ENCODE peak calls at places on chromosome 12, in nine cellular contexts. M is stimulated activated CD4-positive, alpha-beta T cell treated with anti-CD3 and anti-CD28 coated beads, Interleukin-15, amount 100 ng/mL, for 1 hour; T is lower leg skin; I is WTC11; V is fibroblast of mammary gland; Z is left ventricle myocardium superior; N is CD4-positive, alpha-beta T cell; E is RPMI7951; G is NCI-H1694 treated with DMSO at 0.1 percent for 48 hours. C is an unnamed sample.

GRCh38 chr12:95303476-95303875 is 85.9 kb downstream of the VEZT start:
- DNase-seq in M (no peak), T (no peak), I (no peak), V (peak), Z (no peak), N (no peak), E (no peak), G (no peak), C (no peak)

GRCh38 chr12:93111791-93112208 is 182.7 kb upstream of the EEA1 start:
- DNase-seq in M (no peak), T (no peak), I (no peak), V (no peak), Z (no peak), N (no peak), E (no peak), G (no peak), C (no peak)

GRCh38 chr12:86683568-86683991 is 427.4 kb upstream of the MGAT4C start:
- DNase-seq in M (no peak), T (no peak), I (no peak), V (peak), Z (no peak), N (no peak), E (peak), G (no peak), C (no peak)

GRCh38 chr12:15220961-15221885 is at the start of gene RERG:
- DNase-seq in M (peak), T (peak), I (peak), V (peak), Z (peak), N (peak), E (peak), G (peak), C (peak)

GRCh38 chr12:132376464-132376830 is 47.1 kb upstream of the GALNT9 start:
- DNase-seq in M (no peak), T (no peak), I (no peak), V (no peak), Z (no peak), N (no peak), E (no peak), G (no peak), C (peak)

GRCh38 chr12:28937196-28937595 is 211.9 kb upstream of the FAR2 start:
- DNase-seq in M (no peak), T (no peak), I (no peak), V (peak), Z (no peak), N (no peak), E (no peak), G (no peak), C (no peak)

GRCh38 chr12:93156091-93156490 is 221.6 kb upstream of the NUDT4 start:
- DNase-seq in M (no peak), T (no peak), I (no peak), V (no peak), Z (no peak), N (no peak), E (no peak), G (peak), C (no peak)

GRCh38 chr12:108633534-108634224 is at the start of gene SELPLG:
- DNase-seq in M (peak), T (peak), I (no peak), V (no peak), Z (peak), N (peak), E (no peak), G (no peak), C (peak)

GRCh38 chr12:109890620-109891019 is 9.5 kb upstream of the TCHP start:
- DNase-seq in M (no peak), T (no peak), I (no peak), V (no peak), Z (no peak), N (no peak), E (no peak), G (no peak), C (no peak)

GRCh38 chr12:57031228-57031670 is 14.9 kb upstream of the TAC3 start:
- DNase-seq in M (no peak), T (no peak), I (no peak), V (no peak), Z (no peak), N (no peak), E (no peak), G (peak), C (no peak)

GRCh38 chr12:120466560-120467315 is 2.8 kb downstream of the SRSF9 start:
- DNase-seq in M (peak), T (no peak), I (peak), V (peak), Z (peak), N (peak), E (peak), G (peak), C (no peak)

GRCh38 chr12:26317942-26318565 is 122.7 kb downstream of the SSPN start:
- DNase-seq in M (no peak), T (no peak), I (no peak), V (peak), Z (no peak), N (no peak), E (peak), G (no peak), C (no peak)

GRCh38 chr12:51926064-51926632 is 18.8 kb downstream of the ACVRL1 start:
- DNase-seq in M (no peak), T (peak), I (no peak), V (no peak), Z (no peak), N (no peak), E (no peak), G (no peak), C (no peak)

GRCh38 chr12:131208425-131208824 is 254.7 kb downstream of the ADGRD1 start:
- DNase-seq in M (no peak), T (peak), I (no peak), V (no peak), Z (no peak), N (no peak), E (no peak), G (no peak), C (peak)

GRCh38 chr12:55705802-55706402 is 1.8 kb downstream of the ITGA7 start:
- DNase-seq in M (no peak), T (no peak), I (peak), V (no peak), Z (peak), N (no peak), E (no peak), G (no peak), C (peak)

GRCh38 chr12:103387385-103387784 is 108.4 kb downstream of the C12orf42 start:
- DNase-seq in M (no peak), T (no peak), I (no peak), V (no peak), Z (no peak), N (no peak), E (no peak), G (no peak), C (no peak)

GRCh38 chr12:49282302-49282701 is 12.6 kb upstream of the PRPH start:
- DNase-seq in M (no peak), T (no peak), I (no peak), V (no peak), Z (no peak), N (no peak), E (no peak), G (no peak), C (no peak)

GRCh38 chr12:15558915-15559528 is 230.2 kb downstream of the EPS8 start:
- DNase-seq in M (no peak), T (no peak), I (no peak), V (peak), Z (no peak), N (no peak), E (peak), G (no peak), C (no peak)

GRCh38 chr12:113658030-113658655 is 186.5 kb upstream of the LHX5 start:
- DNase-seq in M (no peak), T (no peak), I (no peak), V (peak), Z (no peak), N (no peak), E (no peak), G (no peak), C (no peak)

GRCh38 chr12:117127933-117128823 is 29.0 kb upstream of the TESC start:
- DNase-seq in M (no peak), T (no peak), I (no peak), V (peak), Z (no peak), N (no peak), E (no peak), G (no peak), C (no peak)

GRCh38 chr12:64063121-64063520 is 159.0 kb downstream of the KICS2 start:
- DNase-seq in M (no peak), T (no peak), I (no peak), V (no peak), Z (no peak), N (no peak), E (no peak), G (no peak), C (no peak)

GRCh38 chr12:11765421-11765816 is 115.9 kb downstream of the ETV6 start:
- DNase-seq in M (no peak), T (no peak), I (no peak), V (no peak), Z (no peak), N (no peak), E (no peak), G (no peak), C (no peak)

C was measured in kidney.